ENCODE peak calls at places on chromosomes 5 and 9, in nine cellular contexts. A is neural crest cell; J is cardiac muscle cell; N is SK-N-SH; U is fibroblast of pulmonary artery; G is NCI-H187 treated with DMSO at 0.1 percent for 48 hours; R is HFFc6; C is stimulated activated CD4-positive, alpha-beta T cell treated with anti-CD3 and anti-CD28 coated beads, Interleukin-1b, Interleukin-23, amount 100 ng/mL, for 24 hours; O is upper lobe of right lung. P is an unnamed sample.

GRCh38 chr5:122415481-122416120 is 103.6 kb downstream of the SNCAIP start:
- DNase-seq in G (peak), N (peak), C (no peak), A (peak), O (no peak), U (peak), J (peak), R (peak), P (no peak)

GRCh38 chr9:133726401-133727276 is 11.5 kb downstream of the SARDH start:
- DNase-seq in N (peak), O (peak), R (peak), A (peak), J (peak), G (no peak), U (peak), C (peak), P (peak)

GRCh38 chr9:91151014-91151740 is 210.5 kb downstream of the AUH start:
- DNase-seq in G (no peak), J (no peak), C (no peak), O (no peak), A (no peak), R (peak), N (no peak), U (peak), P (no peak)

GRCh38 chr5:138438724-138439536 is at the start of gene REEP2:
- DNase-seq in O (peak), N (peak), U (peak), G (no peak), R (peak), A (peak), C (peak), J (peak), P (peak)

GRCh38 chr5:180494510-180495181 is 467 bp downstream of the CNOT6 start:
- DNase-seq in C (peak), G (no peak), A (peak), N (peak), R (peak), U (no peak), O (peak), J (peak), P (peak)

GRCh38 chr5:179342577-179342976 is 2.7 kb downstream of the ADAMTS2 start:
- DNase-seq in U (peak), C (no peak), R (peak), G (no peak), A (peak), J (peak), N (peak), O (no peak), P (peak)

GRCh38 chr9:7844283-7844682 is 44.7 kb upstream of the DMAC1 start:
- DNase-seq in G (no peak), J (peak), U (peak), A (no peak), O (no peak), R (no peak), N (peak), C (no peak), P (no peak)

GRCh38 chr9:121372563-121373400 is 2.7 kb upstream of the STOM start:
- DNase-seq in N (no peak), A (no peak), R (peak), J (no peak), G (no peak), O (no peak), C (no peak), U (peak), P (no peak)

GRCh38 chr5:139657363-139658321 is 9.5 kb downstream of the CXXC5 start:
- DNase-seq in N (no peak), U (no peak), R (peak), O (peak), C (no peak), J (no peak), G (no peak), A (no peak), P (no peak)

GRCh38 chr9:3277200-3277599 is 248.6 kb downstream of the RFX3 start:
- DNase-seq in R (no peak), U (no peak), G (no peak), J (no peak), C (no peak), N (no peak), O (no peak), A (no peak), P (no peak)

GRCh38 chr5:146645382-146645781 is 129.4 kb upstream of the GPR151 start:
- DNase-seq in J (peak), C (no peak), A (no peak), O (no peak), U (no peak), N (no peak), R (no peak), G (no peak), P (no peak)

GRCh38 chr5:14054965-14055963 is 87.9 kb upstream of the TRIO start:
- DNase-seq in A (no peak), N (no peak), G (no peak), J (no peak), R (peak), U (no peak), C (no peak), O (no peak), P (no peak)

GRCh38 chr9:133169102-133169501 is 5.4 kb upstream of the GBGT1 start:
- DNase-seq in A (no peak), R (no peak), J (no peak), O (no peak), U (no peak), N (no peak), C (no peak), G (no peak), P (peak)

GRCh38 chr9:23747088-23747748 is 78.8 kb downstream of the ELAVL2 start:
- DNase-seq in A (no peak), U (no peak), G (no peak), R (no peak), O (no peak), J (no peak), N (no peak), C (no peak), P (no peak)

GRCh38 chr9:90311811-90312210 is 330.8 kb downstream of the DIRAS2 start:
- DNase-seq in U (no peak), N (no peak), C (no peak), A (no peak), J (no peak), G (no peak), R (no peak), O (no peak), P (no peak)

GRCh38 chr5:142014911-142015584 is 2.2 kb upstream of the GNPDA1 start:
- DNase-seq in U (peak), G (no peak), R (peak), O (no peak), C (no peak), N (peak), J (peak), A (peak), P (no peak)

GRCh38 chr5:23027830-23028229 is 174.7 kb upstream of the CDH12 start:
- DNase-seq in O (no peak), N (no peak), R (no peak), J (no peak), U (no peak), C (no peak), A (no peak), G (no peak), P (no peak)

GRCh38 chr5:58439094-58439644 is 20.7 kb downstream of the PLK2 start:
- DNase-seq in G (no peak), J (peak), R (no peak), A (no peak), U (no peak), N (no peak), C (no peak), O (no peak), P (no peak)

GRCh38 chr5:1727571-1727970 is 72.1 kb downstream of the MRPL36 start:
- DNase-seq in C (no peak), N (peak), G (no peak), R (no peak), J (no peak), U (no peak), A (no peak), O (peak), P (peak)

GRCh38 chr9:691825-692363 is 149.6 kb upstream of the DMRT1 start:
- DNase-seq in U (no peak), O (no peak), N (no peak), A (no peak), G (no peak), C (no peak), J (no peak), R (no peak), P (no peak)

GRCh38 chr5:11853796-11854195 is 50.5 kb downstream of the CTNND2 start:
- DNase-seq in U (no peak), A (no peak), G (no peak), N (no peak), O (no peak), C (no peak), J (no peak), R (no peak), P (no peak)

GRCh38 chr9:81071108-81071507 is 618.2 kb downstream of the TLE1 start:
- DNase-seq in O (no peak), J (no peak), N (peak), G (no peak), R (no peak), A (no peak), U (no peak), C (no peak), P (no peak)

GRCh38 chr5:154189256-154189818 is 1.2 kb upstream of the GALNT10 start:
- DNase-seq in N (peak), R (no peak), G (no peak), O (peak), C (no peak), J (peak), U (no peak), A (no peak), P (no peak)

GRCh38 chr9:127796225-127796813 is 6.4 kb upstream of the FPGS start:
- DNase-seq in J (no peak), N (no peak), U (no peak), C (no peak), R (peak), G (no peak), O (peak), A (no peak), P (no peak)